ENCODE peak calls at places on chromosomes 13 and 19, in six cellular contexts. Y is GM13976, G is SK-N-SH, F is astrocyte of the cerebellum, H is lung, C is brain microvascular endothelial cell. X is an unnamed sample.

GRCh38 chr19:17090501-17091074 is 15.0 kb downstream of the MYO9B start:
- DNase-seq in Y (peak; percentile 81), G (no peak), F (no peak), H (no peak), C (peak; percentile 66), X (no peak)

GRCh38 chr19:39363909-39364457 is 21.8 kb downstream of the SAMD4B start:
- DNase-seq in Y (no peak), G (no peak), F (no peak), H (no peak), C (no peak), X (no peak)

GRCh38 chr13:39419068-39419467 is 183.9 kb downstream of the LHFPL6 start:
- DNase-seq in Y (no peak), G (no peak), F (no peak), H (no peak), C (no peak), X (no peak)

GRCh38 chr13:26561636-26562537 is 4.4 kb downstream of the WASF3 start:
- DNase-seq in Y (no peak), G (peak; percentile 51), F (peak; percentile 35), H (peak; percentile 31), C (peak; percentile 53), X (peak; percentile 81)

GRCh38 chr19:15199652-15200574 is 882 bp downstream of the NOTCH3 start:
- DNase-seq in Y (no peak), G (peak; percentile 91), F (no peak), H (no peak), C (no peak), X (no peak)

GRCh38 chr19:11203194-11204075 is 6.1 kb upstream of the KANK2 start:
- DNase-seq in Y (peak; percentile 81), G (peak; percentile 93), F (no peak), H (peak; percentile 72), C (peak; percentile 40), X (peak; percentile 93)

GRCh38 chr13:57409656-57410055 is 221.9 kb upstream of the PCDH17 start:
- DNase-seq in Y (no peak), G (no peak), F (no peak), H (no peak), C (no peak), X (no peak)

GRCh38 chr19:45153339-45154063 is 7.3 kb downstream of the NKPD1 start:
- DNase-seq in Y (peak; percentile 55), G (peak; percentile 91), F (no peak), H (no peak), C (no peak), X (no peak)

GRCh38 chr13:67833564-67833963 is 603.4 kb upstream of the PCDH9 start:
- DNase-seq in Y (no peak), G (no peak), F (no peak), H (no peak), C (no peak), X (no peak)

GRCh38 chr13:83272076-83272475 is 610.2 kb downstream of the SLITRK1 start:
- DNase-seq in Y (no peak), G (no peak), F (no peak), H (no peak), C (no peak), X (no peak)

GRCh38 chr19:5718032-5718578 is 1.8 kb downstream of the LONP1 start:
- DNase-seq in Y (no peak), G (no peak), F (no peak), H (no peak), C (peak; percentile 62), X (peak; percentile 50)

GRCh38 chr13:48297131-48297786 is 6.3 kb upstream of the RB1 start:
- DNase-seq in Y (no peak), G (no peak), F (no peak), H (no peak), C (no peak), X (no peak)

GRCh38 chr13:35785563-35786327 is 309.3 kb upstream of the MAB21L1 start:
- DNase-seq in Y (no peak), G (peak; percentile 46), F (no peak), H (no peak), C (no peak), X (no peak)

GRCh38 chr19:53308339-53308811 is 25.2 kb upstream of the ZNF845 start:
- DNase-seq in Y (no peak), G (peak; percentile 85), F (no peak), H (no peak), C (no peak), X (no peak)

GRCh38 chr19:56091751-56092546 is 29.1 kb downstream of the ZNF787 start:
- DNase-seq in Y (no peak), G (no peak), F (no peak), H (no peak), C (no peak), X (no peak)

GRCh38 chr13:26280822-26281221 is 26.9 kb downstream of the CDK8 start:
- DNase-seq in Y (no peak), G (no peak), F (no peak), H (no peak), C (peak; percentile 2), X (no peak)

GRCh38 chr13:112705286-112705685 is 15.4 kb downstream of the ATP11A start:
- DNase-seq in Y (no peak), G (no peak), F (no peak), H (no peak), C (no peak), X (no peak)

GRCh38 chr19:29636553-29637325 is 28.5 kb upstream of the PLEKHF1 start:
- DNase-seq in Y (no peak), G (no peak), F (no peak), H (no peak), C (no peak), X (no peak)

GRCh38 chr19:1221141-1221903 is 15.7 kb downstream of the STK11 start:
- DNase-seq in Y (no peak), G (peak; percentile 91), F (no peak), H (no peak), C (no peak), X (peak; percentile 42)

GRCh38 chr19:8145969-8146368 is 3.4 kb downstream of the FBN3 start:
- DNase-seq in Y (no peak), G (no peak), F (no peak), H (no peak), C (no peak), X (no peak)
- TF ChIP-seq CTCF in Y (no peak), G (no peak), F (no peak), H (no peak), C (no peak), X (no peak)

DNA sequence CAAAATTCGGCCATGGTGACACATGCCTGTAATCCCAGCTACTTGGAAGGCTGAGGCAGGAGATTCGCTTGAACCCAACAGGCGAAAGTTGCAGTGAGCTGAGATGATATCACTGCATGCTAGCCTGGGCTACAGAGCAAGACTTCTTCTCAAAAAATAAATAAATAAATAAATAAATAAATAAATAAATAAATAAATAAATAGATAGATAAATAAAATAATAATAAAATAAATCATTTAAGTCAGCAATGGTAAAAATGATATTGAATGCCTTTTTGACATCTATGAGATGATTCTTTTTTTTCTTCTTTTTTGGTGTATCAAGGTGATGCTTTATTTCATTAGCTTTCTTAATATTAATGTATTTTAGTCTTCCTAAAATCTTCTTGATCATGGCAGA is 221.7 kb upstream of the RXFP2 start:
- DNase-seq in Y (no peak), G (no peak), F (no peak), H (no peak), C (no peak), X (no peak)
- TF ChIP-seq CTCF in Y (no peak), G (no peak), F (no peak), H (no peak), C (no peak), X (no peak)

DNA sequence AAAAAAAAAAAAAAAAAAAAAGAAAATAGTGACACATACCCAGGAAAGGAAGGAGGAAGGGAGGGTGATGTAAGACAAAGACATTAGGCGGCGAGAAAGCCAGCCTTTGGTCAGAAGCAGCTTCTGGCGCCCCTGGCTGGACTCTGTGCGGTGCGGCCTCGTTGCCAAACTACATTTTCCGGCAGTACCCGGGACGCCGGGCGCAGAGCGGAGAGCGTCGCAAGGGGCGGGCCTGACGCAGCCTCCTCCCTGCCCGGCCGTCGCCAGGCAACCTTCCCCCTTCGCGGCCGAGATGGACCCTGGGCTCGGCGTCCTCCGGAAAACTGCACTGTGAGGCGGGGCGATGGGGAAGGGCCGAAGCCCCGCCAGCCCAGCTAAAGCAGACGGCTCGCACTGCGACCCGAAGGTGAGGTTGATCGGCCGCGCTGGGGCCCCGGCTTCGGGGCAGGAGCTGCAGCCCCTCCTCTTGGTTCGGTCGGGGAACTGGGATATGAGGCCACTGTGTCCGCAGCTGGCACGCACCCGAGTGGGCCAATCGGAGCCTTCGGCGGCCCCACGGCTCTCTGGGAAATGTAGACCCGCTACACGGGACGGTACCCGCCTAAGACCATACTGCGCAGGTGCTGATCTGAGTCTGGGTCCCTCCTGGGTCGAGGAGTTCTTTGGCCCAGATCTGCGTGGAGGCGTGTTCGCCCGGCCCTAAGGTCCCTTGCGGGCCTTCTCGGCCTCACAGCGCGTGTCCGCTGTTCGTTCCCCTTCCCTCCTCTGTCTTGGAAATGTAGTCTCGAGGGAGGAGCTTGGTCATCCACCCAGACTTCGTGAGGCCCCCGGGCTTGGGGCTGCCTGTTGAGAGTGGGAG is 2.3 kb upstream of the MZF1 start:
- DNase-seq in Y (peak; percentile 90), G (peak; percentile 89), F (peak; percentile 69), H (peak; percentile 89), C (peak; percentile 88), X (peak; percentile 87)
- TF ChIP-seq CTCF in Y (peak; percentile 14), G (peak; percentile 16), F (no peak), H (no peak), C (peak; percentile 21), X (peak; percentile 14)

GRCh38 chr19:34220472-34221063 is 33.8 kb upstream of the GARRE1 start:
- DNase-seq in Y (peak; percentile 52), G (peak; percentile 67), F (no peak), H (peak; percentile 61), C (peak; percentile 59), X (peak; percentile 45)
- TF ChIP-seq CTCF in Y (peak; percentile 52), G (peak; percentile 87), F (peak; percentile 82), H (peak; percentile 41), C (peak; percentile 85), X (peak; percentile 92)

GRCh38 chr13:99266827-99267226 is 8.6 kb upstream of the GPR18 start:
- DNase-seq in Y (no peak), G (no peak), F (no peak), H (no peak), C (no peak), X (no peak)

GRCh38 chr13:99267927-99268326 is 9.7 kb upstream of the GPR18 start:
- DNase-seq in Y (no peak), G (no peak), F (no peak), H (no peak), C (no peak), X (no peak)

GRCh38 chr13:99264053-99264452 is 5.9 kb upstream of the GPR18 start:
- DNase-seq in Y (no peak), G (no peak), F (no peak), H (no peak), C (no peak), X (no peak)

GRCh38 chr13:99265162-99265822 is 7.1 kb upstream of the GPR18 start:
- DNase-seq in Y (no peak), G (no peak), F (no peak), H (no peak), C (no peak), X (no peak)

DNA sequence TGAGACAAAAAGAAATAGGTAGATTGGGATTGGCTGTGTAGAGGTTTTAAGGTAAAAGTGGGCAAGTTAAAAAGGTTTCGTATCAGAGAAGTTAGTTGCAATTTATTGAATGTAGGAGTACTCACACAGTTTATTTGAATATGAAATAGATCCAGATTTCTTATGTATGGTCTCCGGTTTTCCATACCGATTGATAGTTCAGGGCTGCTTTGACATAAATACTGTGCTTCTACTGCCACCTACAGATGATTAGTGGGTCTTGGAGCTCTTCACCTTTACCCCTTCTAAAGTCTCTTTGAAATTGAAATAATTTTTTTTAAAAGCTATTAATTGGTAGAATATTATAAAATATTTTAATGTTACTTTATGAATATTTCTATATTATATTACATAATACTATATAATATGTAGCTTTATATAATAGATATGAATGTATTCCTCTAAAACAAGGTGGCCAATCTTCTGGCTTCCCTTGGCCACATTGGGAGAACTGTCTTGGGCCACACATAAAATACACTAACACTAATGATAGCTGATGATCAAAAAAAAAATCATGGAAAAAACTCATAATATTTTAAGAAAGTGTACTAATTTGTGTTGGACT is 7.7 kb upstream of the GPR18 start:
- DNase-seq in Y (no peak), G (peak; percentile 44), F (peak; percentile 49), H (no peak), C (peak; percentile 28), X (peak; percentile 26)
- TF ChIP-seq CTCF in Y (peak; percentile 58), G (peak; percentile 67), F (peak; percentile 64), H (peak; percentile 57), C (peak; percentile 62), X (peak; percentile 83)

X was measured in HFFc6.